ENCODE peak calls at places on chromosome 20, in nine cellular contexts. B is GM12865; C is D341Med; P is ecto neural progenitor cell; W is stimulated activated CD4-positive, alpha-beta T cell treated with anti-CD3 and anti-CD28 coated beads, Interleukin-1b, Interleukin-23, amount 100 ng/mL, for 1 hour; Y is NCI-H2081; N is nucleus accumbens; Z is bronchial epithelial cell; E is SJCRH30. H is an unnamed sample.

GRCh38 chr20:59124326-59125029 is 39.1 kb upstream of the ZNF831 start:
- DNase-seq in B (no peak), C (peak; percentile 83), P (no peak), W (no peak), Y (no peak), N (no peak), Z (no peak), E (no peak), H (no peak)

GRCh38 chr20:41278936-41279335 is 38.6 kb downstream of the ZHX3 start:
- DNase-seq in B (no peak), C (no peak), P (no peak), W (no peak), Y (no peak), N (no peak), Z (no peak), E (no peak), H (no peak)

GRCh38 chr20:45011108-45011526 is 44.8 kb downstream of the STK4 start:
- DNase-seq in B (peak; percentile 45), C (peak; percentile 54), P (no peak), W (peak; percentile 14), Y (peak; percentile 43), N (peak; percentile 5), Z (peak; percentile 56), E (peak; percentile 80), H (peak; percentile 39)

GRCh38 chr20:62303327-62304226 is 780 bp downstream of the ADRM1 start:
- DNase-seq in B (peak; percentile 46), C (peak; percentile 68), P (no peak), W (no peak), Y (no peak), N (no peak), Z (peak; percentile 18), E (peak; percentile 61), H (no peak)

GRCh38 chr20:142290-142689 is at the start of gene DEFB126:
- DNase-seq in B (no peak), C (no peak), P (no peak), W (no peak), Y (no peak), N (no peak), Z (no peak), E (no peak), H (no peak)

GRCh38 chr20:49569403-49570115 is 1.6 kb upstream of the PTGIS start:
- DNase-seq in B (no peak), C (no peak), P (no peak), W (no peak), Y (no peak), N (no peak), Z (no peak), E (peak; percentile 88), H (no peak)

GRCh38 chr20:38311100-38311499 is 7.1 kb downstream of the BPI start:
- DNase-seq in B (no peak), C (no peak), P (no peak), W (no peak), Y (no peak), N (no peak), Z (no peak), E (no peak), H (no peak)

GRCh38 chr20:33963756-33964155 is 30.0 kb upstream of the RALY start:
- DNase-seq in B (no peak), C (no peak), P (no peak), W (no peak), Y (no peak), N (no peak), Z (no peak), E (no peak), H (no peak)

GRCh38 chr20:454951-455350 is 7.4 kb downstream of the TBC1D20 start:
- DNase-seq in B (no peak), C (no peak), P (no peak), W (no peak), Y (no peak), N (no peak), Z (no peak), E (no peak), H (no peak)

GRCh38 chr20:32941155-32941885 is 62.9 kb downstream of the SUN5 start:
- DNase-seq in B (no peak), C (no peak), P (no peak), W (no peak), Y (no peak), N (no peak), Z (no peak), E (no peak), H (no peak)

GRCh38 chr20:8049321-8049720 is 29.8 kb upstream of the TMX4 start:
- DNase-seq in B (no peak), C (no peak), P (no peak), W (no peak), Y (no peak), N (no peak), Z (no peak), E (no peak), H (no peak)